ENCODE peak calls at places on chromosome 3, in seven cellular contexts. One of them, this sample, is unnamed.

GRCh38 chr3:13614607-13615006 is 65.7 kb downstream of the FBLN2 start:
- DNase-seq in psoas muscle: no peak
- DNase-seq in stimulated activated naive CD8-positive, alpha-beta T cell treated with anti-CD3 and anti-CD28 coated beads, Interleukin-15, amount 100 ng/mL, for 72 hours: no peak
- DNase-seq in NCI-H1694 treated with DMSO at 0.1 percent for 48 hours: no peak
- DNase-seq in GM20000: no peak
- DNase-seq in T-helper 22 cell: no peak
- DNase-seq in stimulated activated CD8-positive, alpha-beta memory T cell treated with anti-CD3 and anti-CD28 coated beads, Interleukin-15, amount 100 ng/mL, for 24 hours: no peak
- DNase-seq in this sample: no peak

GRCh38 chr3:189820365-189820720 is 189.2 kb downstream of the TP63 start:
- DNase-seq in psoas muscle: no peak
- DNase-seq in NCI-H1694 treated with DMSO at 0.1 percent for 48 hours: no peak
- DNase-seq in stimulated activated CD8-positive, alpha-beta memory T cell treated with anti-CD3 and anti-CD28 coated beads, Interleukin-15, amount 100 ng/mL, for 24 hours: no peak
- DNase-seq in T-helper 22 cell: no peak
- DNase-seq in GM20000: peak; percentile 25
- DNase-seq in stimulated activated naive CD8-positive, alpha-beta T cell treated with anti-CD3 and anti-CD28 coated beads, Interleukin-15, amount 100 ng/mL, for 72 hours: no peak
- DNase-seq in this sample: no peak

GRCh38 chr3:56233742-56234141 is 234.5 kb downstream of the ERC2 start:
- DNase-seq in T-helper 22 cell: no peak
- DNase-seq in stimulated activated CD8-positive, alpha-beta memory T cell treated with anti-CD3 and anti-CD28 coated beads, Interleukin-15, amount 100 ng/mL, for 24 hours: no peak
- DNase-seq in psoas muscle: no peak
- DNase-seq in GM20000: no peak
- DNase-seq in NCI-H1694 treated with DMSO at 0.1 percent for 48 hours: no peak
- DNase-seq in stimulated activated naive CD8-positive, alpha-beta T cell treated with anti-CD3 and anti-CD28 coated beads, Interleukin-15, amount 100 ng/mL, for 72 hours: no peak
- DNase-seq in this sample: no peak

GRCh38 chr3:65098400-65098799 is 410.6 kb upstream of the ADAMTS9 start:
- DNase-seq in NCI-H1694 treated with DMSO at 0.1 percent for 48 hours: no peak
- DNase-seq in T-helper 22 cell: no peak
- DNase-seq in psoas muscle: no peak
- DNase-seq in stimulated activated naive CD8-positive, alpha-beta T cell treated with anti-CD3 and anti-CD28 coated beads, Interleukin-15, amount 100 ng/mL, for 72 hours: no peak
- DNase-seq in GM20000: no peak
- DNase-seq in stimulated activated CD8-positive, alpha-beta memory T cell treated with anti-CD3 and anti-CD28 coated beads, Interleukin-15, amount 100 ng/mL, for 24 hours: no peak
- DNase-seq in this sample: no peak

GRCh38 chr3:185929192-185930151 is 8.3 kb downstream of the TRA2B start:
- DNase-seq in NCI-H1694 treated with DMSO at 0.1 percent for 48 hours: no peak
- DNase-seq in stimulated activated naive CD8-positive, alpha-beta T cell treated with anti-CD3 and anti-CD28 coated beads, Interleukin-15, amount 100 ng/mL, for 72 hours: no peak
- DNase-seq in GM20000: no peak
- DNase-seq in stimulated activated CD8-positive, alpha-beta memory T cell treated with anti-CD3 and anti-CD28 coated beads, Interleukin-15, amount 100 ng/mL, for 24 hours: no peak
- DNase-seq in psoas muscle: no peak
- DNase-seq in T-helper 22 cell: no peak
- DNase-seq in this sample: no peak

GRCh38 chr3:177906573-177907229 is 629.5 kb upstream of the KCNMB2 start:
- DNase-seq in psoas muscle: no peak
- DNase-seq in NCI-H1694 treated with DMSO at 0.1 percent for 48 hours: no peak
- DNase-seq in stimulated activated naive CD8-positive, alpha-beta T cell treated with anti-CD3 and anti-CD28 coated beads, Interleukin-15, amount 100 ng/mL, for 72 hours: no peak
- DNase-seq in GM20000: no peak
- DNase-seq in T-helper 22 cell: no peak
- DNase-seq in stimulated activated CD8-positive, alpha-beta memory T cell treated with anti-CD3 and anti-CD28 coated beads, Interleukin-15, amount 100 ng/mL, for 24 hours: no peak
- DNase-seq in this sample: no peak

GRCh38 chr3:134885877-134886621 is 91.0 kb downstream of the EPHB1 start:
- DNase-seq in stimulated activated CD8-positive, alpha-beta memory T cell treated with anti-CD3 and anti-CD28 coated beads, Interleukin-15, amount 100 ng/mL, for 24 hours: no peak
- DNase-seq in stimulated activated naive CD8-positive, alpha-beta T cell treated with anti-CD3 and anti-CD28 coated beads, Interleukin-15, amount 100 ng/mL, for 72 hours: no peak
- DNase-seq in GM20000: peak; percentile 13
- DNase-seq in psoas muscle: no peak
- DNase-seq in T-helper 22 cell: no peak
- DNase-seq in NCI-H1694 treated with DMSO at 0.1 percent for 48 hours: no peak
- DNase-seq in this sample: peak; percentile 2

GRCh38 chr3:127228866-127229265 is 35.9 kb downstream of the PRR23E start:
- DNase-seq in T-helper 22 cell: no peak
- DNase-seq in NCI-H1694 treated with DMSO at 0.1 percent for 48 hours: no peak
- DNase-seq in GM20000: no peak
- DNase-seq in stimulated activated CD8-positive, alpha-beta memory T cell treated with anti-CD3 and anti-CD28 coated beads, Interleukin-15, amount 100 ng/mL, for 24 hours: no peak
- DNase-seq in psoas muscle: no peak
- DNase-seq in stimulated activated naive CD8-positive, alpha-beta T cell treated with anti-CD3 and anti-CD28 coated beads, Interleukin-15, amount 100 ng/mL, for 72 hours: peak; percentile 25
- DNase-seq in this sample: no peak

GRCh38 chr3:33911525-33912322 is 113.3 kb downstream of the PDCD6IP start:
- DNase-seq in T-helper 22 cell: no peak
- DNase-seq in psoas muscle: no peak
- DNase-seq in NCI-H1694 treated with DMSO at 0.1 percent for 48 hours: no peak
- DNase-seq in stimulated activated CD8-positive, alpha-beta memory T cell treated with anti-CD3 and anti-CD28 coated beads, Interleukin-15, amount 100 ng/mL, for 24 hours: no peak
- DNase-seq in stimulated activated naive CD8-positive, alpha-beta T cell treated with anti-CD3 and anti-CD28 coated beads, Interleukin-15, amount 100 ng/mL, for 72 hours: no peak
- DNase-seq in GM20000: no peak
- DNase-seq in this sample: no peak

GRCh38 chr3:139935866-139936817 is 1.2 kb downstream of the CLSTN2 start:
- DNase-seq in psoas muscle: peak; percentile 69
- DNase-seq in NCI-H1694 treated with DMSO at 0.1 percent for 48 hours: peak; percentile 34
- DNase-seq in GM20000: no peak
- DNase-seq in stimulated activated naive CD8-positive, alpha-beta T cell treated with anti-CD3 and anti-CD28 coated beads, Interleukin-15, amount 100 ng/mL, for 72 hours: no peak
- DNase-seq in T-helper 22 cell: no peak
- DNase-seq in stimulated activated CD8-positive, alpha-beta memory T cell treated with anti-CD3 and anti-CD28 coated beads, Interleukin-15, amount 100 ng/mL, for 24 hours: no peak
- DNase-seq in this sample: no peak

GRCh38 chr3:177811111-177811510 is 613.8 kb upstream of the TBL1XR1 start:
- DNase-seq in stimulated activated CD8-positive, alpha-beta memory T cell treated with anti-CD3 and anti-CD28 coated beads, Interleukin-15, amount 100 ng/mL, for 24 hours: no peak
- DNase-seq in NCI-H1694 treated with DMSO at 0.1 percent for 48 hours: no peak
- DNase-seq in T-helper 22 cell: no peak
- DNase-seq in GM20000: no peak
- DNase-seq in stimulated activated naive CD8-positive, alpha-beta T cell treated with anti-CD3 and anti-CD28 coated beads, Interleukin-15, amount 100 ng/mL, for 72 hours: no peak
- DNase-seq in psoas muscle: no peak
- DNase-seq in this sample: no peak

GRCh38 chr3:183287301-183287971 is 34.4 kb downstream of the B3GNT5 start:
- DNase-seq in GM20000: no peak
- DNase-seq in stimulated activated CD8-positive, alpha-beta memory T cell treated with anti-CD3 and anti-CD28 coated beads, Interleukin-15, amount 100 ng/mL, for 24 hours: no peak
- DNase-seq in stimulated activated naive CD8-positive, alpha-beta T cell treated with anti-CD3 and anti-CD28 coated beads, Interleukin-15, amount 100 ng/mL, for 72 hours: no peak
- DNase-seq in T-helper 22 cell: no peak
- DNase-seq in psoas muscle: peak; percentile 72
- DNase-seq in NCI-H1694 treated with DMSO at 0.1 percent for 48 hours: no peak
- DNase-seq in this sample: no peak

GRCh38 chr3:98542623-98543022 is 10.8 kb downstream of the GPR15 start:
- DNase-seq in T-helper 22 cell: no peak
- DNase-seq in stimulated activated naive CD8-positive, alpha-beta T cell treated with anti-CD3 and anti-CD28 coated beads, Interleukin-15, amount 100 ng/mL, for 72 hours: no peak
- DNase-seq in stimulated activated CD8-positive, alpha-beta memory T cell treated with anti-CD3 and anti-CD28 coated beads, Interleukin-15, amount 100 ng/mL, for 24 hours: no peak
- DNase-seq in GM20000: no peak
- DNase-seq in NCI-H1694 treated with DMSO at 0.1 percent for 48 hours: no peak
- DNase-seq in psoas muscle: no peak
- DNase-seq in this sample: no peak

GRCh38 chr3:160822931-160823330 is 66.9 kb downstream of the PPM1L start:
- DNase-seq in NCI-H1694 treated with DMSO at 0.1 percent for 48 hours: no peak
- DNase-seq in psoas muscle: no peak
- DNase-seq in stimulated activated naive CD8-positive, alpha-beta T cell treated with anti-CD3 and anti-CD28 coated beads, Interleukin-15, amount 100 ng/mL, for 72 hours: no peak
- DNase-seq in GM20000: no peak
- DNase-seq in stimulated activated CD8-positive, alpha-beta memory T cell treated with anti-CD3 and anti-CD28 coated beads, Interleukin-15, amount 100 ng/mL, for 24 hours: no peak
- DNase-seq in T-helper 22 cell: no peak
- DNase-seq in this sample: no peak

GRCh38 chr3:125381743-125382142 is 6.6 kb upstream of the ZNF148 start:
- DNase-seq in GM20000: no peak
- DNase-seq in NCI-H1694 treated with DMSO at 0.1 percent for 48 hours: no peak
- DNase-seq in stimulated activated naive CD8-positive, alpha-beta T cell treated with anti-CD3 and anti-CD28 coated beads, Interleukin-15, amount 100 ng/mL, for 72 hours: peak; percentile 23
- DNase-seq in stimulated activated CD8-positive, alpha-beta memory T cell treated with anti-CD3 and anti-CD28 coated beads, Interleukin-15, amount 100 ng/mL, for 24 hours: no peak
- DNase-seq in T-helper 22 cell: no peak
- DNase-seq in psoas muscle: no peak
- DNase-seq in this sample: peak; percentile 11

GRCh38 chr3:140292684-140293083 is 357.7 kb downstream of the CLSTN2 start:
- DNase-seq in NCI-H1694 treated with DMSO at 0.1 percent for 48 hours: no peak
- DNase-seq in T-helper 22 cell: no peak
- DNase-seq in stimulated activated CD8-positive, alpha-beta memory T cell treated with anti-CD3 and anti-CD28 coated beads, Interleukin-15, amount 100 ng/mL, for 24 hours: no peak
- DNase-seq in GM20000: no peak
- DNase-seq in stimulated activated naive CD8-positive, alpha-beta T cell treated with anti-CD3 and anti-CD28 coated beads, Interleukin-15, amount 100 ng/mL, for 72 hours: no peak
- DNase-seq in psoas muscle: peak; percentile 79
- DNase-seq in this sample: no peak

GRCh38 chr3:152206243-152206642 is 62.5 kb upstream of the MBNL1 start:
- DNase-seq in stimulated activated naive CD8-positive, alpha-beta T cell treated with anti-CD3 and anti-CD28 coated beads, Interleukin-15, amount 100 ng/mL, for 72 hours: no peak
- DNase-seq in psoas muscle: no peak
- DNase-seq in NCI-H1694 treated with DMSO at 0.1 percent for 48 hours: no peak
- DNase-seq in T-helper 22 cell: no peak
- DNase-seq in stimulated activated CD8-positive, alpha-beta memory T cell treated with anti-CD3 and anti-CD28 coated beads, Interleukin-15, amount 100 ng/mL, for 24 hours: no peak
- DNase-seq in GM20000: no peak
- DNase-seq in this sample: no peak

GRCh38 chr3:101913173-101913572 is 63.9 kb downstream of the NFKBIZ start:
- DNase-seq in psoas muscle: no peak
- DNase-seq in stimulated activated CD8-positive, alpha-beta memory T cell treated with anti-CD3 and anti-CD28 coated beads, Interleukin-15, amount 100 ng/mL, for 24 hours: no peak
- DNase-seq in NCI-H1694 treated with DMSO at 0.1 percent for 48 hours: no peak
- DNase-seq in stimulated activated naive CD8-positive, alpha-beta T cell treated with anti-CD3 and anti-CD28 coated beads, Interleukin-15, amount 100 ng/mL, for 72 hours: no peak
- DNase-seq in GM20000: no peak
- DNase-seq in T-helper 22 cell: no peak
- DNase-seq in this sample: no peak

GRCh38 chr3:105327662-105328337 is 38.9 kb upstream of the ALCAM start:
- DNase-seq in GM20000: no peak
- DNase-seq in stimulated activated naive CD8-positive, alpha-beta T cell treated with anti-CD3 and anti-CD28 coated beads, Interleukin-15, amount 100 ng/mL, for 72 hours: no peak
- DNase-seq in NCI-H1694 treated with DMSO at 0.1 percent for 48 hours: no peak
- DNase-seq in psoas muscle: no peak
- DNase-seq in T-helper 22 cell: no peak
- DNase-seq in stimulated activated CD8-positive, alpha-beta memory T cell treated with anti-CD3 and anti-CD28 coated beads, Interleukin-15, amount 100 ng/mL, for 24 hours: no peak
- DNase-seq in this sample: no peak

GRCh38 chr3:196736670-196737374 is 2.8 kb upstream of the PAK2 start:
- DNase-seq in psoas muscle: no peak
- DNase-seq in NCI-H1694 treated with DMSO at 0.1 percent for 48 hours: no peak
- DNase-seq in T-helper 22 cell: no peak
- DNase-seq in stimulated activated naive CD8-positive, alpha-beta T cell treated with anti-CD3 and anti-CD28 coated beads, Interleukin-15, amount 100 ng/mL, for 72 hours: no peak
- DNase-seq in stimulated activated CD8-positive, alpha-beta memory T cell treated with anti-CD3 and anti-CD28 coated beads, Interleukin-15, amount 100 ng/mL, for 24 hours: no peak
- DNase-seq in GM20000: no peak
- DNase-seq in this sample: no peak

GRCh38 chr3:105606052-105606451 is 239.3 kb downstream of the ALCAM start:
- DNase-seq in stimulated activated naive CD8-positive, alpha-beta T cell treated with anti-CD3 and anti-CD28 coated beads, Interleukin-15, amount 100 ng/mL, for 72 hours: no peak
- DNase-seq in NCI-H1694 treated with DMSO at 0.1 percent for 48 hours: no peak
- DNase-seq in T-helper 22 cell: no peak
- DNase-seq in GM20000: no peak
- DNase-seq in psoas muscle: no peak
- DNase-seq in stimulated activated CD8-positive, alpha-beta memory T cell treated with anti-CD3 and anti-CD28 coated beads, Interleukin-15, amount 100 ng/mL, for 24 hours: no peak
- DNase-seq in this sample: no peak

GRCh38 chr3:188348445-188349244 is 194.7 kb downstream of the LPP start:
- DNase-seq in stimulated activated CD8-positive, alpha-beta memory T cell treated with anti-CD3 and anti-CD28 coated beads, Interleukin-15, amount 100 ng/mL, for 24 hours: no peak
- DNase-seq in NCI-H1694 treated with DMSO at 0.1 percent for 48 hours: no peak
- DNase-seq in psoas muscle: peak; percentile 81
- DNase-seq in GM20000: no peak
- DNase-seq in T-helper 22 cell: no peak
- DNase-seq in stimulated activated naive CD8-positive, alpha-beta T cell treated with anti-CD3 and anti-CD28 coated beads, Interleukin-15, amount 100 ng/mL, for 72 hours: no peak
- DNase-seq in this sample: no peak

GRCh38 chr3:23170306-23170705 is 32.8 kb upstream of the UBE2E2 start:
- DNase-seq in GM20000: no peak
- DNase-seq in psoas muscle: no peak
- DNase-seq in NCI-H1694 treated with DMSO at 0.1 percent for 48 hours: no peak
- DNase-seq in stimulated activated CD8-positive, alpha-beta memory T cell treated with anti-CD3 and anti-CD28 coated beads, Interleukin-15, amount 100 ng/mL, for 24 hours: no peak
- DNase-seq in T-helper 22 cell: no peak
- DNase-seq in stimulated activated naive CD8-positive, alpha-beta T cell treated with anti-CD3 and anti-CD28 coated beads, Interleukin-15, amount 100 ng/mL, for 72 hours: no peak
- DNase-seq in this sample: no peak

GRCh38 chr3:184713521-184713920 is 1.7 kb upstream of the MAGEF1 start:
- DNase-seq in stimulated activated CD8-positive, alpha-beta memory T cell treated with anti-CD3 and anti-CD28 coated beads, Interleukin-15, amount 100 ng/mL, for 24 hours: no peak
- DNase-seq in stimulated activated naive CD8-positive, alpha-beta T cell treated with anti-CD3 and anti-CD28 coated beads, Interleukin-15, amount 100 ng/mL, for 72 hours: no peak
- DNase-seq in psoas muscle: no peak
- DNase-seq in NCI-H1694 treated with DMSO at 0.1 percent for 48 hours: no peak
- DNase-seq in T-helper 22 cell: no peak
- DNase-seq in GM20000: no peak
- DNase-seq in this sample: no peak

GRCh38 chr3:147493666-147494065 is 84.5 kb downstream of the ZIC1 start:
- DNase-seq in stimulated activated naive CD8-positive, alpha-beta T cell treated with anti-CD3 and anti-CD28 coated beads, Interleukin-15, amount 100 ng/mL, for 72 hours: no peak
- DNase-seq in T-helper 22 cell: no peak
- DNase-seq in GM20000: no peak
- DNase-seq in stimulated activated CD8-positive, alpha-beta memory T cell treated with anti-CD3 and anti-CD28 coated beads, Interleukin-15, amount 100 ng/mL, for 24 hours: no peak
- DNase-seq in NCI-H1694 treated with DMSO at 0.1 percent for 48 hours: no peak
- DNase-seq in psoas muscle: no peak
- DNase-seq in this sample: no peak

GRCh38 chr3:165753560-165753959 is 83.7 kb downstream of the BCHE start:
- DNase-seq in NCI-H1694 treated with DMSO at 0.1 percent for 48 hours: no peak
- DNase-seq in psoas muscle: no peak
- DNase-seq in T-helper 22 cell: no peak
- DNase-seq in stimulated activated naive CD8-positive, alpha-beta T cell treated with anti-CD3 and anti-CD28 coated beads, Interleukin-15, amount 100 ng/mL, for 72 hours: no peak
- DNase-seq in stimulated activated CD8-positive, alpha-beta memory T cell treated with anti-CD3 and anti-CD28 coated beads, Interleukin-15, amount 100 ng/mL, for 24 hours: no peak
- DNase-seq in GM20000: no peak
- DNase-seq in this sample: no peak

GRCh38 chr3:186975726-186976125 is 45.4 kb downstream of the ST6GAL1 start:
- DNase-seq in NCI-H1694 treated with DMSO at 0.1 percent for 48 hours: no peak
- DNase-seq in stimulated activated CD8-positive, alpha-beta memory T cell treated with anti-CD3 and anti-CD28 coated beads, Interleukin-15, amount 100 ng/mL, for 24 hours: no peak
- DNase-seq in T-helper 22 cell: no peak
- DNase-seq in psoas muscle: no peak
- DNase-seq in GM20000: no peak
- DNase-seq in stimulated activated naive CD8-positive, alpha-beta T cell treated with anti-CD3 and anti-CD28 coated beads, Interleukin-15, amount 100 ng/mL, for 72 hours: no peak
- DNase-seq in this sample: no peak

GRCh38 chr3:151228291-151229125 is 25.5 kb upstream of the GPR171 start:
- DNase-seq in GM20000: no peak
- DNase-seq in T-helper 22 cell: no peak
- DNase-seq in stimulated activated naive CD8-positive, alpha-beta T cell treated with anti-CD3 and anti-CD28 coated beads, Interleukin-15, amount 100 ng/mL, for 72 hours: no peak
- DNase-seq in NCI-H1694 treated with DMSO at 0.1 percent for 48 hours: no peak
- DNase-seq in psoas muscle: no peak
- DNase-seq in stimulated activated CD8-positive, alpha-beta memory T cell treated with anti-CD3 and anti-CD28 coated beads, Interleukin-15, amount 100 ng/mL, for 24 hours: no peak
- DNase-seq in this sample: no peak

GRCh38 chr3:13536832-13537231 is 12.1 kb upstream of the FBLN2 start:
- DNase-seq in T-helper 22 cell: no peak
- DNase-seq in stimulated activated CD8-positive, alpha-beta memory T cell treated with anti-CD3 and anti-CD28 coated beads, Interleukin-15, amount 100 ng/mL, for 24 hours: no peak
- DNase-seq in GM20000: no peak
- DNase-seq in stimulated activated naive CD8-positive, alpha-beta T cell treated with anti-CD3 and anti-CD28 coated beads, Interleukin-15, amount 100 ng/mL, for 72 hours: no peak
- DNase-seq in psoas muscle: no peak
- DNase-seq in NCI-H1694 treated with DMSO at 0.1 percent for 48 hours: no peak
- DNase-seq in this sample: no peak

GRCh38 chr3:149224736-149225594 is 3.3 kb upstream of the CP start:
- DNase-seq in stimulated activated CD8-positive, alpha-beta memory T cell treated with anti-CD3 and anti-CD28 coated beads, Interleukin-15, amount 100 ng/mL, for 24 hours: no peak
- DNase-seq in psoas muscle: no peak
- DNase-seq in stimulated activated naive CD8-positive, alpha-beta T cell treated with anti-CD3 and anti-CD28 coated beads, Interleukin-15, amount 100 ng/mL, for 72 hours: peak; percentile 13
- DNase-seq in T-helper 22 cell: no peak
- DNase-seq in GM20000: peak; percentile 63
- DNase-seq in NCI-H1694 treated with DMSO at 0.1 percent for 48 hours: no peak
- DNase-seq in this sample: peak; percentile 23

GRCh38 chr3:149638401-149639092 is 19.3 kb downstream of the WWTR1 start:
- DNase-seq in stimulated activated CD8-positive, alpha-beta memory T cell treated with anti-CD3 and anti-CD28 coated beads, Interleukin-15, amount 100 ng/mL, for 24 hours: no peak
- DNase-seq in T-helper 22 cell: no peak
- DNase-seq in psoas muscle: no peak
- DNase-seq in GM20000: no peak
- DNase-seq in NCI-H1694 treated with DMSO at 0.1 percent for 48 hours: no peak
- DNase-seq in stimulated activated naive CD8-positive, alpha-beta T cell treated with anti-CD3 and anti-CD28 coated beads, Interleukin-15, amount 100 ng/mL, for 72 hours: no peak
- DNase-seq in this sample: no peak

GRCh38 chr3:127535901-127536817 is 54.4 kb downstream of the TPRA1 start:
- DNase-seq in NCI-H1694 treated with DMSO at 0.1 percent for 48 hours: no peak
- DNase-seq in GM20000: no peak
- DNase-seq in T-helper 22 cell: no peak
- DNase-seq in stimulated activated naive CD8-positive, alpha-beta T cell treated with anti-CD3 and anti-CD28 coated beads, Interleukin-15, amount 100 ng/mL, for 72 hours: no peak
- DNase-seq in stimulated activated CD8-positive, alpha-beta memory T cell treated with anti-CD3 and anti-CD28 coated beads, Interleukin-15, amount 100 ng/mL, for 24 hours: no peak
- DNase-seq in psoas muscle: no peak
- DNase-seq in this sample: no peak

GRCh38 chr3:157129782-157130137 is 30.2 kb downstream of the CCNL1 start:
- DNase-seq in stimulated activated naive CD8-positive, alpha-beta T cell treated with anti-CD3 and anti-CD28 coated beads, Interleukin-15, amount 100 ng/mL, for 72 hours: no peak
- DNase-seq in NCI-H1694 treated with DMSO at 0.1 percent for 48 hours: no peak
- DNase-seq in GM20000: no peak
- DNase-seq in psoas muscle: no peak
- DNase-seq in T-helper 22 cell: no peak
- DNase-seq in stimulated activated CD8-positive, alpha-beta memory T cell treated with anti-CD3 and anti-CD28 coated beads, Interleukin-15, amount 100 ng/mL, for 24 hours: no peak
- DNase-seq in this sample: no peak

GRCh38 chr3:115092220-115092791 is 54.8 kb downstream of the ZBTB20 start:
- DNase-seq in T-helper 22 cell: peak; percentile 17
- DNase-seq in GM20000: peak; percentile 29
- DNase-seq in NCI-H1694 treated with DMSO at 0.1 percent for 48 hours: peak; percentile 47
- DNase-seq in psoas muscle: peak; percentile 76
- DNase-seq in stimulated activated naive CD8-positive, alpha-beta T cell treated with anti-CD3 and anti-CD28 coated beads, Interleukin-15, amount 100 ng/mL, for 72 hours: peak; percentile 16
- DNase-seq in stimulated activated CD8-positive, alpha-beta memory T cell treated with anti-CD3 and anti-CD28 coated beads, Interleukin-15, amount 100 ng/mL, for 24 hours: no peak
- DNase-seq in this sample: peak; percentile 39

GRCh38 chr3:79751703-79752102 is 16.1 kb downstream of the ROBO1 start:
- DNase-seq in stimulated activated naive CD8-positive, alpha-beta T cell treated with anti-CD3 and anti-CD28 coated beads, Interleukin-15, amount 100 ng/mL, for 72 hours: no peak
- DNase-seq in GM20000: no peak
- DNase-seq in stimulated activated CD8-positive, alpha-beta memory T cell treated with anti-CD3 and anti-CD28 coated beads, Interleukin-15, amount 100 ng/mL, for 24 hours: no peak
- DNase-seq in T-helper 22 cell: no peak
- DNase-seq in psoas muscle: no peak
- DNase-seq in NCI-H1694 treated with DMSO at 0.1 percent for 48 hours: no peak
- DNase-seq in this sample: no peak

GRCh38 chr3:62884041-62884870 is 9.0 kb upstream of the CADPS start:
- DNase-seq in GM20000: no peak
- DNase-seq in stimulated activated CD8-positive, alpha-beta memory T cell treated with anti-CD3 and anti-CD28 coated beads, Interleukin-15, amount 100 ng/mL, for 24 hours: no peak
- DNase-seq in stimulated activated naive CD8-positive, alpha-beta T cell treated with anti-CD3 and anti-CD28 coated beads, Interleukin-15, amount 100 ng/mL, for 72 hours: no peak
- DNase-seq in NCI-H1694 treated with DMSO at 0.1 percent for 48 hours: no peak
- DNase-seq in psoas muscle: no peak
- DNase-seq in T-helper 22 cell: no peak
- DNase-seq in this sample: no peak

GRCh38 chr3:29577250-29577649 is 296.4 kb downstream of the RBMS3 start:
- DNase-seq in GM20000: no peak
- DNase-seq in stimulated activated naive CD8-positive, alpha-beta T cell treated with anti-CD3 and anti-CD28 coated beads, Interleukin-15, amount 100 ng/mL, for 72 hours: no peak
- DNase-seq in stimulated activated CD8-positive, alpha-beta memory T cell treated with anti-CD3 and anti-CD28 coated beads, Interleukin-15, amount 100 ng/mL, for 24 hours: no peak
- DNase-seq in T-helper 22 cell: no peak
- DNase-seq in NCI-H1694 treated with DMSO at 0.1 percent for 48 hours: no peak
- DNase-seq in psoas muscle: peak; percentile 29
- DNase-seq in this sample: no peak

GRCh38 chr3:24495334-24495994 is 814 bp upstream of the THRB start:
- DNase-seq in stimulated activated CD8-positive, alpha-beta memory T cell treated with anti-CD3 and anti-CD28 coated beads, Interleukin-15, amount 100 ng/mL, for 24 hours: no peak
- DNase-seq in GM20000: peak; percentile 21
- DNase-seq in NCI-H1694 treated with DMSO at 0.1 percent for 48 hours: no peak
- DNase-seq in T-helper 22 cell: no peak
- DNase-seq in psoas muscle: peak; percentile 80
- DNase-seq in stimulated activated naive CD8-positive, alpha-beta T cell treated with anti-CD3 and anti-CD28 coated beads, Interleukin-15, amount 100 ng/mL, for 72 hours: no peak
- DNase-seq in this sample: no peak